ENCODE peak calls at places on chromosomes 1 and 21, in four cellular contexts. One of them, this sample, is unnamed. For H3K4me1, the result is how much of the 10 kb centered on the place peaks cover.

GRCh38 chr1:162145280-162145965 is 75.9 kb downstream of the NOS1AP start:
- DNase-seq in A549: no peak
- DNase-seq in effector memory CD4-positive, alpha-beta T cell: no peak
- DNase-seq in upper lobe of right lung: no peak
- DNase-seq in this sample: no peak

GRCh38 chr1:235404190-235404589 is 37.0 kb downstream of the TBCE start:
- DNase-seq in A549: no peak
- DNase-seq in effector memory CD4-positive, alpha-beta T cell: no peak
- DNase-seq in upper lobe of right lung: no peak
- DNase-seq in this sample: peak

GRCh38 chr1:10639301-10640078 is 157.0 kb downstream of the CASZ1 start:
- DNase-seq in upper lobe of right lung: no peak
- DNase-seq in A549: no peak
- DNase-seq in effector memory CD4-positive, alpha-beta T cell: no peak
- DNase-seq in this sample: no peak

GRCh38 chr1:153238536-153238935 is 21.0 kb upstream of the LORICRIN start:
- DNase-seq in A549: no peak
- DNase-seq in upper lobe of right lung: no peak
- DNase-seq in effector memory CD4-positive, alpha-beta T cell: no peak
- DNase-seq in this sample: no peak

GRCh38 chr21:16013570-16013969 is 283.8 kb downstream of the USP25 start:
- DNase-seq in upper lobe of right lung: no peak
- DNase-seq in effector memory CD4-positive, alpha-beta T cell: no peak
- DNase-seq in A549: no peak
- DNase-seq in this sample: no peak

GRCh38 chr1:19165501-19165900 is 44.6 kb downstream of the UBR4 start:
- DNase-seq in A549: no peak
- DNase-seq in effector memory CD4-positive, alpha-beta T cell: no peak
- DNase-seq in upper lobe of right lung: no peak
- DNase-seq in this sample: no peak

GRCh38 chr1:34870395-34870794 is 10.8 kb upstream of the SMIM12 start:
- DNase-seq in effector memory CD4-positive, alpha-beta T cell: no peak
- DNase-seq in A549: no peak
- DNase-seq in upper lobe of right lung: no peak
- DNase-seq in this sample: no peak

GRCh38 chr21:31566611-31567010 is 92.9 kb upstream of the SOD1 start:
- DNase-seq in A549: no peak
- DNase-seq in effector memory CD4-positive, alpha-beta T cell: no peak
- DNase-seq in upper lobe of right lung: no peak
- DNase-seq in this sample: no peak

GRCh38 chr1:89085781-89086180 is 20.8 kb upstream of the GBP1 start:
- DNase-seq in A549: no peak
- DNase-seq in effector memory CD4-positive, alpha-beta T cell: no peak
- DNase-seq in upper lobe of right lung: no peak
- DNase-seq in this sample: no peak

GRCh38 chr1:25631750-25632495 is 15.3 kb downstream of the MAN1C1 start:
- DNase-seq in effector memory CD4-positive, alpha-beta T cell: no peak
- DNase-seq in upper lobe of right lung: no peak
- DNase-seq in A549: no peak
- DNase-seq in this sample: no peak

GRCh38 chr1:167689569-167689925 is 32.2 kb upstream of the MPZL1 start:
- DNase-seq in effector memory CD4-positive, alpha-beta T cell: no peak
- DNase-seq in A549: no peak
- DNase-seq in upper lobe of right lung: no peak
- DNase-seq in this sample: no peak

GRCh38 chr21:37537391-37537996 is 170.9 kb downstream of the DYRK1A start:
- DNase-seq in effector memory CD4-positive, alpha-beta T cell: no peak
- DNase-seq in upper lobe of right lung: no peak
- DNase-seq in A549: no peak
- DNase-seq in this sample: no peak
- H3K4me1 ChIP-seq in effector memory CD4-positive, alpha-beta T cell: under half
- H3K4me1 ChIP-seq in upper lobe of right lung: under half
- H3K4me1 ChIP-seq in A549: under half
- H3K4me1 ChIP-seq in this sample: under half

GRCh38 chr1:83976920-83977319 is 22.0 kb downstream of the TTLL7 start:
- DNase-seq in A549: no peak
- DNase-seq in upper lobe of right lung: no peak
- DNase-seq in effector memory CD4-positive, alpha-beta T cell: no peak
- DNase-seq in this sample: no peak
- H3K4me1 ChIP-seq in A549: under half
- H3K4me1 ChIP-seq in upper lobe of right lung: under half
- H3K4me1 ChIP-seq in effector memory CD4-positive, alpha-beta T cell: under half
- H3K4me1 ChIP-seq in this sample: under half

GRCh38 chr1:184533049-184533448 is 146.2 kb downstream of the C1orf21 start:
- DNase-seq in A549: no peak
- DNase-seq in effector memory CD4-positive, alpha-beta T cell: no peak
- DNase-seq in upper lobe of right lung: no peak
- DNase-seq in this sample: no peak

GRCh38 chr1:184533915-184534314 is 147.1 kb downstream of the C1orf21 start:
- DNase-seq in A549: no peak
- DNase-seq in upper lobe of right lung: no peak
- DNase-seq in effector memory CD4-positive, alpha-beta T cell: no peak
- DNase-seq in this sample: no peak

GRCh38 chr1:184532199-184532598 is 145.4 kb downstream of the C1orf21 start:
- DNase-seq in upper lobe of right lung: no peak
- DNase-seq in effector memory CD4-positive, alpha-beta T cell: no peak
- DNase-seq in A549: no peak
- DNase-seq in this sample: no peak

GRCh38 chr1:184530226-184530625 is 143.4 kb downstream of the C1orf21 start:
- DNase-seq in upper lobe of right lung: no peak
- DNase-seq in A549: no peak
- DNase-seq in effector memory CD4-positive, alpha-beta T cell: no peak
- DNase-seq in this sample: no peak

DNA sequence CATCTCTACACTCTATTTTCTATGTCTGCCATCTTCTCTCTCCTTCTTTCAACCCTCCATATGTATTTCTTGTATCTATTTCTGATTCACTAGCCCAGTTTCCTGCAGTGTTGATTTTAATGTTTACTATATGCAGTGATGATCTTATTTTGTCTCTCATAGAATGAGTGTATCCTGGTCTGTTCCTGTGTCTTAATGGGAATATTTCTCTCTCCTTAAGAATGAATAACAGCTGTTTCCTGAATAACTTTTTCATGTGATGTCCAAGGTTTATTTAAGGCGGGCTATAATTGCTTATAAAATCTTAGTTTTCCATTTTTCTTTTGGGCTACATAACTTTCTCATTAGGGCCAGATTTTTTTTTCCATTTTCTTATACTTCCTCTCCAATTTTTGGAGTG is 144.5 kb downstream of the C1orf21 start:
- DNase-seq in upper lobe of right lung: no peak
- DNase-seq in effector memory CD4-positive, alpha-beta T cell: no peak
- DNase-seq in A549: no peak
- DNase-seq in this sample: no peak
- H3K4me1 ChIP-seq in upper lobe of right lung: under half
- H3K4me1 ChIP-seq in effector memory CD4-positive, alpha-beta T cell: under half
- H3K4me1 ChIP-seq in A549: under half
- H3K4me1 ChIP-seq in this sample: under half

GRCh38 chr1:69086148-69086547 is 481.6 kb upstream of the LRRC7 start:
- DNase-seq in A549: no peak
- DNase-seq in effector memory CD4-positive, alpha-beta T cell: no peak
- DNase-seq in upper lobe of right lung: no peak
- DNase-seq in this sample: no peak

GRCh38 chr1:69077633-69078032 is 490.1 kb upstream of the LRRC7 start:
- DNase-seq in effector memory CD4-positive, alpha-beta T cell: no peak
- DNase-seq in A549: no peak
- DNase-seq in upper lobe of right lung: no peak
- DNase-seq in this sample: no peak

GRCh38 chr1:69077198-69077597 is 490.5 kb upstream of the LRRC7 start:
- DNase-seq in A549: no peak
- DNase-seq in upper lobe of right lung: no peak
- DNase-seq in effector memory CD4-positive, alpha-beta T cell: no peak
- DNase-seq in this sample: no peak

GRCh38 chr1:69081671-69082070 is 486.1 kb upstream of the LRRC7 start:
- DNase-seq in effector memory CD4-positive, alpha-beta T cell: no peak
- DNase-seq in upper lobe of right lung: no peak
- DNase-seq in A549: no peak
- DNase-seq in this sample: no peak

GRCh38 chr1:69082312-69082711 is 485.4 kb upstream of the LRRC7 start:
- DNase-seq in A549: no peak
- DNase-seq in effector memory CD4-positive, alpha-beta T cell: no peak
- DNase-seq in upper lobe of right lung: no peak
- DNase-seq in this sample: no peak
- H3K4me1 ChIP-seq in A549: under half
- H3K4me1 ChIP-seq in effector memory CD4-positive, alpha-beta T cell: under half
- H3K4me1 ChIP-seq in upper lobe of right lung: under half
- H3K4me1 ChIP-seq in this sample: under half

GRCh38 chr1:43573066-43573799 is 42.5 kb downstream of the PTPRF start:
- DNase-seq in upper lobe of right lung: no peak
- DNase-seq in A549: no peak
- DNase-seq in effector memory CD4-positive, alpha-beta T cell: no peak
- DNase-seq in this sample: no peak
- H3K4me1 ChIP-seq in upper lobe of right lung: under half
- H3K4me1 ChIP-seq in A549: under half
- H3K4me1 ChIP-seq in effector memory CD4-positive, alpha-beta T cell: under half
- H3K4me1 ChIP-seq in this sample: under half

GRCh38 chr1:115307621-115308020 is 30.4 kb downstream of the NGF start:
- DNase-seq in effector memory CD4-positive, alpha-beta T cell: no peak
- DNase-seq in upper lobe of right lung: no peak
- DNase-seq in A549: no peak
- DNase-seq in this sample: no peak

GRCh38 chr1:115312752-115313151 is 25.3 kb downstream of the NGF start:
- DNase-seq in effector memory CD4-positive, alpha-beta T cell: no peak
- DNase-seq in upper lobe of right lung: no peak
- DNase-seq in A549: no peak
- DNase-seq in this sample: no peak

GRCh38 chr1:115308969-115309368 is 29.1 kb downstream of the NGF start:
- DNase-seq in effector memory CD4-positive, alpha-beta T cell: no peak
- DNase-seq in A549: no peak
- DNase-seq in upper lobe of right lung: no peak
- DNase-seq in this sample: peak

GRCh38 chr1:115313173-115313572 is 24.9 kb downstream of the NGF start:
- DNase-seq in effector memory CD4-positive, alpha-beta T cell: no peak
- DNase-seq in A549: no peak
- DNase-seq in upper lobe of right lung: no peak
- DNase-seq in this sample: no peak

DNA sequence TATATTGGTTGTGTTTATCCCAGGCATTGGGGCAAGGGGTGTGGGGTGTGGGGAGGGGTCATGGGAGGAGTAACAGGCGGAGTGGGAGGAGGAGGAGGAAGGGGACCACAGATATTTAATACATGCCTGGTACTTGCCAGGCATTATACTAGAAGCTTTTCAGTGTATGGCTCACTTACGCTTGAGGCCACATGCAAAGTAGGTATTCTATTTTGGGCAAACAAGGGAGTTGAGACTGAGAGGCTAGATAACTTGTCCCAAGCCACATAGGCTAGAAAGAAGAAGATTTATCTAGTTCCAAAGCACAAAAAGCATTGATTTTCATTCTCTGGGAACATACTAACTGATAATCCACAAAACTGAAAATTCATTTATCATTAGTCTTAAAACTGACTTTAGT is 27.2 kb downstream of the NGF start:
- DNase-seq in upper lobe of right lung: no peak
- DNase-seq in A549: no peak
- DNase-seq in effector memory CD4-positive, alpha-beta T cell: no peak
- DNase-seq in this sample: no peak
- H3K4me1 ChIP-seq in upper lobe of right lung: under half
- H3K4me1 ChIP-seq in A549: under half
- H3K4me1 ChIP-seq in effector memory CD4-positive, alpha-beta T cell: under half
- H3K4me1 ChIP-seq in this sample: under half

GRCh38 chr1:160522622-160523345 is at the start of gene SLAMF6:
- DNase-seq in effector memory CD4-positive, alpha-beta T cell: no peak
- DNase-seq in upper lobe of right lung: no peak
- DNase-seq in A549: no peak
- DNase-seq in this sample: no peak
- H3K4me1 ChIP-seq in effector memory CD4-positive, alpha-beta T cell: under half
- H3K4me1 ChIP-seq in upper lobe of right lung: under half
- H3K4me1 ChIP-seq in A549: under half
- H3K4me1 ChIP-seq in this sample: under half

This sample was measured in foreskin keratinocyte.